ENCODE peak calls at places on chromosomes 5 and 9, in seven cellular contexts. S is neural progenitor cell; M is Caki2; B is stimulated activated CD4-positive, alpha-beta T cell treated with anti-CD3 and anti-CD28 coated beads, Interleukin-1b, Interleukin-23, amount 100 ng/mL, for 4 hours; R is cardiac muscle cell; F is GM23338; X is MCF 10A. A is an unnamed sample.

GRCh38 chr5:177469061-177469628 is 4.3 kb downstream of the DBN1 start:
- DNase-seq in S (peak), B (no peak), R (no peak), X (no peak), F (peak), M (no peak), A (no peak)

GRCh38 chr5:76691470-76692273 is 24.3 kb upstream of the F2R start:
- DNase-seq in X (no peak), B (no peak), R (no peak), F (no peak), M (no peak), S (peak), A (peak)

GRCh38 chr5:3197699-3198098 is 397.9 kb upstream of the IRX1 start:
- DNase-seq in B (no peak), R (peak), X (no peak), S (peak), M (peak), F (peak), A (no peak)

GRCh38 chr5:34409376-34409775 is 246.8 kb upstream of the RAI14 start:
- DNase-seq in R (no peak), X (no peak), S (no peak), M (no peak), F (no peak), B (no peak), A (no peak)

GRCh38 chr9:19922476-19923118 is 133.8 kb upstream of the SLC24A2 start:
- DNase-seq in R (peak), S (peak), X (peak), M (peak), B (no peak), F (peak), A (peak)

GRCh38 chr5:132662004-132662401 is 4.0 kb downstream of the IL13 start:
- DNase-seq in M (no peak), R (no peak), X (no peak), F (no peak), S (no peak), B (no peak), A (no peak)

GRCh38 chr9:130327070-130327780 is 61.7 kb downstream of the HMCN2 start:
- DNase-seq in R (peak), S (peak), X (no peak), B (no peak), F (peak), M (no peak), A (no peak)

GRCh38 chr5:113520429-113520828 is 6.9 kb downstream of the YTHDC2 start:
- DNase-seq in M (no peak), X (peak), F (no peak), S (no peak), R (no peak), B (no peak), A (no peak)

GRCh38 chr5:149872351-149873040 is 72.1 kb downstream of the PDE6A start:
- DNase-seq in M (no peak), X (no peak), F (no peak), R (peak), B (no peak), S (no peak), A (no peak)

GRCh38 chr5:72307573-72307967 is 12.5 kb downstream of the MRPS27 start:
- DNase-seq in R (no peak), X (no peak), S (no peak), F (no peak), B (no peak), M (no peak), A (no peak)

GRCh38 chr5:3639175-3639574 is 43.5 kb downstream of the IRX1 start:
- DNase-seq in F (no peak), S (no peak), B (no peak), R (no peak), M (no peak), X (no peak), A (no peak)

GRCh38 chr5:149080294-149080693 is 17.4 kb upstream of the SH3TC2 start:
- DNase-seq in B (no peak), X (no peak), R (no peak), S (no peak), F (no peak), M (no peak), A (no peak)

GRCh38 chr9:125374443-125375309 is 113.0 kb downstream of the GAPVD1 start:
- DNase-seq in R (peak), F (peak), B (peak), X (peak), S (peak), M (peak), A (peak)

GRCh38 chr5:135333737-135334515 is 65.1 kb downstream of the MACROH2A1 start:
- DNase-seq in M (no peak), S (no peak), X (no peak), R (no peak), F (no peak), B (no peak), A (no peak)

A was measured in endothelial cell of umbilical vein.